ENCODE peak calls at places on chromosomes 16 and 17, in eight cellular contexts. N is fibroblast of mammary gland; U is mammary epithelial cell; Z is CD4-positive, CD25-positive, alpha-beta regulatory T cell; Y is A549; C is NT2/D1; L is suprapubic skin; Q is gastrocnemius medialis. D is an unnamed sample.

GRCh38 chr17:63503330-63503685 is 19.9 kb upstream of the KCNH6 start:
- DNase-seq in N (no peak), U (no peak), Z (no peak), Y (no peak), C (no peak), L (no peak), Q (no peak), D (no peak)

GRCh38 chr17:68239967-68240366 is 7.9 kb upstream of the AMZ2 start:
- DNase-seq in N (no peak), U (no peak), Z (no peak), Y (no peak), C (no peak), L (no peak), Q (no peak), D (no peak)

GRCh38 chr17:30599424-30600061 is 122.3 kb downstream of the GOSR1 start:
- DNase-seq in N (no peak), U (no peak), Z (no peak), Y (no peak), C (no peak), L (no peak), Q (no peak), D (no peak)

GRCh38 chr17:76515291-76515949 is 14.2 kb upstream of the RHBDF2 start:
- DNase-seq in N (peak), U (peak), Z (peak), Y (no peak), C (no peak), L (peak), Q (peak), D (peak)

GRCh38 chr17:78360371-78361226 is 722 bp upstream of the SOCS3 start:
- DNase-seq in N (peak), U (peak), Z (peak), Y (peak), C (peak), L (peak), Q (peak), D (peak)

GRCh38 chr17:12627177-12627629 is 38.5 kb upstream of the MYOCD start:
- DNase-seq in N (peak), U (no peak), Z (no peak), Y (peak), C (no peak), L (no peak), Q (peak), D (peak)

GRCh38 chr16:8899709-8900317 is 17.7 kb downstream of the LITAFD start:
- DNase-seq in N (no peak), U (no peak), Z (no peak), Y (no peak), C (no peak), L (no peak), Q (no peak), D (no peak)

GRCh38 chr16:81421536-81421935 is 23.1 kb upstream of the CMIP start:
- DNase-seq in N (no peak), U (no peak), Z (no peak), Y (no peak), C (no peak), L (no peak), Q (no peak), D (no peak)

GRCh38 chr17:47850692-47851573 is at the start of gene SP6:
- DNase-seq in N (peak), U (peak), Z (peak), Y (peak), C (peak), L (no peak), Q (no peak), D (peak)

GRCh38 chr16:24931091-24931490 is 84.1 kb downstream of the ARHGAP17 start:
- DNase-seq in N (no peak), U (no peak), Z (no peak), Y (no peak), C (no peak), L (no peak), Q (no peak), D (no peak)

GRCh38 chr17:41527076-41528023 is 758 bp downstream of the KRT19 start:
- DNase-seq in N (no peak), U (no peak), Z (no peak), Y (no peak), C (no peak), L (no peak), Q (no peak), D (no peak)

GRCh38 chr16:66619036-66619435 is 14.5 kb downstream of the CMTM3 start:
- DNase-seq in N (peak), U (peak), Z (no peak), Y (no peak), C (no peak), L (no peak), Q (no peak), D (peak)

GRCh38 chr17:49565948-49566491 is 9.7 kb upstream of the NXPH3 start:
- DNase-seq in N (peak), U (peak), Z (no peak), Y (no peak), C (no peak), L (no peak), Q (peak), D (peak)

GRCh38 chr17:31319253-31319661 is 2.2 kb downstream of the EVI2A start:
- DNase-seq in N (no peak), U (no peak), Z (no peak), Y (no peak), C (no peak), L (no peak), Q (no peak), D (no peak)

GRCh38 chr17:57305918-57306317 is 49.6 kb downstream of the MSI2 start:
- DNase-seq in N (no peak), U (no peak), Z (no peak), Y (no peak), C (no peak), L (no peak), Q (no peak), D (no peak)

GRCh38 chr17:38628441-38628840 is 22.7 kb upstream of the SRCIN1 start:
- DNase-seq in N (peak), U (peak), Z (no peak), Y (peak), C (no peak), L (peak), Q (no peak), D (peak)

GRCh38 chr17:80804466-80804865 is 187.2 kb upstream of the CHMP6 start:
- DNase-seq in N (no peak), U (no peak), Z (no peak), Y (no peak), C (no peak), L (peak), Q (peak), D (no peak)

GRCh38 chr16:66267287-66268137 is 99.0 kb upstream of the CDH5 start:
- DNase-seq in N (peak), U (no peak), Z (no peak), Y (no peak), C (no peak), L (peak), Q (no peak), D (no peak)

GRCh38 chr17:50213026-50214015 is 11.9 kb upstream of the COL1A1 start:
- DNase-seq in N (peak), U (no peak), Z (no peak), Y (peak), C (no peak), L (no peak), Q (no peak), D (no peak)

GRCh38 chr17:64471440-64471839 is 22.5 kb downstream of the MILR1 start:
- DNase-seq in N (no peak), U (no peak), Z (no peak), Y (no peak), C (no peak), L (no peak), Q (no peak), D (no peak)

GRCh38 chr16:17964196-17964595 is 372.3 kb downstream of the NPIPA8 start:
- DNase-seq in N (no peak), U (no peak), Z (no peak), Y (no peak), C (no peak), L (no peak), Q (no peak), D (no peak)

GRCh38 chr17:72617557-72617956 is 474.9 kb downstream of the SLC39A11 start:
- DNase-seq in N (no peak), U (no peak), Z (no peak), Y (no peak), C (no peak), L (no peak), Q (no peak), D (no peak)

GRCh38 chr17:63425478-63425877 is 20.6 kb downstream of the CYB561 start:
- DNase-seq in N (peak), U (peak), Z (peak), Y (peak), C (no peak), L (peak), Q (peak), D (peak)

GRCh38 chr17:80882926-80883685 is 108.5 kb upstream of the CHMP6 start:
- DNase-seq in N (no peak), U (no peak), Z (no peak), Y (no peak), C (no peak), L (no peak), Q (peak), D (no peak)

GRCh38 chr17:17982796-17983195 is 10.1 kb downstream of the DRC3 start:
- DNase-seq in N (no peak), U (no peak), Z (no peak), Y (no peak), C (no peak), L (no peak), Q (no peak), D (no peak)

GRCh38 chr16:49890876-49891275 is 35.0 kb upstream of the ZNF423 start:
- DNase-seq in N (peak), U (no peak), Z (no peak), Y (peak), C (no peak), L (no peak), Q (no peak), D (peak)

GRCh38 chr17:61208301-61209098 is 191.1 kb upstream of the TBX2 start:
- DNase-seq in N (peak), U (no peak), Z (no peak), Y (peak), C (no peak), L (no peak), Q (no peak), D (peak)

GRCh38 chr16:55001931-55002330 is 71.3 kb downstream of the IRX5 start:
- DNase-seq in N (peak), U (peak), Z (no peak), Y (no peak), C (no peak), L (no peak), Q (no peak), D (peak)

DNA sequence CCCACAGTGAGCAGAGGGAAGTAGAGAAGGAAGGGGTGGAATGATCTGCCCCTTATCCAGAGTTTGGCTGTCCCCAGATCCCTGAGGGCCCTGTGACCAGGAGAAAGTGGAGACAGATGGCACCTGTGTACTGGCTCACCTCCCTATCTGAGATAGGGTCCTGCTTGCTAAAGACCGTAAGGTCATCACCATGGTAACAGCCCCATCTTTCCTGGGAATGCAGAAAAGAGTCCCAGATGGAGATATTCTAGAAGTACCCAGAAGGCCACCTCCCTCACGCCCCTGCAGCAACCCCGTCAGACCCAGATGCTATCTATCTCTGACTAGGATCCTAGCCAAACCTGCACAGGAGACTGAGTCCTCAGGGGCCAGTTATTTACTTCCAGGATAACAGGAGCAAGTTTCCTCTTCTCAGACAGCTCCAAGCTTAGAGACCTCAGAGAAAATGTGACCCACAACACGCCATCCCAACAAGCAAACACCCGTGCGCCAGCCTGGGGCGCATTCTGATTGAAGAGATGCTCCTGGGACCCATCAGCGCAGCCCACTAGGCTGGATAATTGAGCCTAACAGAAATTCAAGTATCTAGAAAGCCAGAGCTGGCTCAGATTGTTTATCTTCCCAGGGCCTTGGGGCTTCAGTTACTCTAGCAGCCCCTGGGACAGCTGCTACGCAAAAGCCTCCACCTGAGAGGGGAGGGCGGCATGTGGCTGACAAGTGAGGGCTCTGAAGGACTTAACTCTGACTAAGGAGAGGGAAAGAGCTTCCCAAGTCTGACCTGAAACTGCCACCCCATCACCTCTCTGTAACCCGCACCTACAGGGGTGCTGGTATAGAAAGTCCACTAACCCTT is 1.9 kb downstream of the ORMDL3 start:
- DNase-seq in N (no peak), U (no peak), Z (no peak), Y (no peak), C (no peak), L (no peak), Q (no peak), D (no peak)
- H3K4me3 ChIP-seq in N (no peak), U (no peak), Z (peak), Y (no peak), C (no peak), L (peak), Q (no peak), D (peak)

DNA sequence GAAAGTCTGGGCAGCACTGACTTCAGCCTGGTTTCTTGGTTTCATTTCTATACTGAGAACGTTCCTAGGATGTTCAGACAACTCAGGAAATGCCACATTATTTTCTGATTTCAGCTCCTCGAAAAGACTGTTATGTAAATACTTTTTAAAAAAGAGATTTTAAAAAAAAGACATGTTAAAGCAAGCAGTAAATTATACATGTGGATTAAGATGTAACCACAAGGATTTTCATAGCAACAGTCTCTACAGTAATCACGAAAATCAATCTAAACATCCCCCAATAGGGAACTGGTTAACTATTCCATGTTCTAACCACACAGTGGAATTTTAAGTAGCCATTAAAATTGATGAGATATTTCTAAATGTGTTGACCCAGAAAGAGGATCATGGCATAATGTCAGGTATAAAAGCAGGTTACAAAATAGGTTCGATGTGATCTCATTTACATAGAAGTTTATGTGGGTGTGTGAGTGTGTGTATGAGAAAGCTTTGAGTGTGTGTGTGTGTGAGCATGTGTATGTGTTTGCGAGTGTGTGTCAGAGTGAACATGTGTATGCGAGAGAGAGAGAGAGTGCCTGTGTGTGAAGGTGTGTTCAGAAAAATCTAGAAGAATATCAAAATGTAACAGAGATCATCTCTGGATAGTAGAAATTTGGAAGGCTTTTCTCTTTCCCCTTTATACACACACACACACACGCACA is 63.0 kb upstream of the ERCC4 start:
- DNase-seq in N (no peak), U (no peak), Z (no peak), Y (no peak), C (no peak), L (no peak), Q (no peak), D (no peak)
- H3K4me3 ChIP-seq in N (no peak), U (no peak), Z (no peak), Y (no peak), C (no peak), L (no peak), Q (no peak), D (no peak)

GRCh38 chr16:11179569-11179968 is 76.4 kb downstream of the SOCS1 start:
- DNase-seq in N (no peak), U (no peak), Z (no peak), Y (no peak), C (no peak), L (no peak), Q (no peak), D (no peak)

GRCh38 chr16:11181889-11182279 is 74.1 kb downstream of the SOCS1 start:
- DNase-seq in N (peak), U (peak), Z (no peak), Y (no peak), C (no peak), L (no peak), Q (no peak), D (no peak)

GRCh38 chr16:11182381-11182780 is 73.6 kb downstream of the SOCS1 start:
- DNase-seq in N (no peak), U (no peak), Z (no peak), Y (no peak), C (no peak), L (no peak), Q (no peak), D (no peak)

GRCh38 chr16:11181242-11181888 is 74.6 kb downstream of the SOCS1 start:
- DNase-seq in N (no peak), U (peak), Z (no peak), Y (no peak), C (no peak), L (no peak), Q (no peak), D (no peak)

GRCh38 chr16:11180489-11180888 is 75.5 kb downstream of the SOCS1 start:
- DNase-seq in N (no peak), U (no peak), Z (no peak), Y (no peak), C (no peak), L (no peak), Q (peak), D (no peak)
- H3K4me3 ChIP-seq in N (no peak), U (no peak), Z (no peak), Y (no peak), C (no peak), L (no peak), Q (no peak), D (no peak)

GRCh38 chr17:66461343-66461995 is 159.1 kb downstream of the PRKCA start:
- DNase-seq in N (no peak), U (no peak), Z (no peak), Y (no peak), C (no peak), L (no peak), Q (no peak), D (no peak)
- H3K4me3 ChIP-seq in N (no peak), U (no peak), Z (no peak), Y (no peak), C (no peak), L (no peak), Q (no peak), D (no peak)

GRCh38 chr17:16943032-16943352 is 28.9 kb downstream of the TNFRSF13B start:
- DNase-seq in N (no peak), U (no peak), Z (no peak), Y (no peak), C (no peak), L (peak), Q (no peak), D (no peak)
- H3K4me3 ChIP-seq in N (no peak), U (no peak), Z (no peak), Y (no peak), C (no peak), L (no peak), Q (no peak), D (no peak)

DNA sequence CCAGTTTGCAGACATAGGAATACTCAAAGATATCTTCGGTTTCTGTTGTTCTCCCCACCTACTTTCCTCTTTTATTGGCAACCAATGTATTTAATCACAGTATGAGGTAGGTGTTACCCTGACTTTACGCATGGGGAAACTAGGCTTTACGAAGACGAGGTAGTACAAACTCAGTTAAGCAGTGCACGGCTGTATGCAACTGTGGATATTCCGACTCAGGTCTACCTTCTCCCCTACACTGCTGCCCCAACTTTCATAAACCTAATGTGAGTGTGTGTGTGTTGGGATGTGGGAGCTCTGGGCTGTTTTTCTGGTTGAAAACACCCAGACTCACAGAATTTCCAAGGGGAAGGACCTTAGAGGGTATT is 1.2 kb upstream of the GPT2 start:
- DNase-seq in N (no peak), U (no peak), Z (no peak), Y (no peak), C (no peak), L (no peak), Q (no peak), D (no peak)
- H3K4me3 ChIP-seq in N (no peak), U (peak), Z (no peak), Y (peak), C (no peak), L (no peak), Q (no peak), D (no peak)